ENCODE peak calls at places on chromosome 7, in nine cellular contexts. L is H1, U is GM12878, N is A549, C is HepG2, Q is K562, R is tibial nerve, P is transverse colon, I is ovary. T is an unnamed sample.

GRCh38 chr7:132161231-132161915 is 414.9 kb downstream of the PLXNA4 start:
- DNase-seq in C (no peak), L (no peak), P (no peak), U (no peak), N (no peak), I (no peak), R (no peak), Q (no peak), T (no peak)

GRCh38 chr7:90625562-90625961 is 29.4 kb downstream of the CDK14 start:
- DNase-seq in P (peak; percentile 11), L (peak; percentile 36), N (no peak), I (peak; percentile 74), U (no peak), R (no peak), C (no peak), Q (no peak), T (no peak)

GRCh38 chr7:36547361-36547760 is 157.7 kb downstream of the ANLN start:
- DNase-seq in C (no peak), U (no peak), P (no peak), I (no peak), L (no peak), Q (no peak), R (no peak), N (no peak), T (no peak)

GRCh38 chr7:149285581-149285975 is 23.6 kb downstream of the ZNF783 start:
- DNase-seq in R (no peak), N (peak; percentile 15), L (no peak), C (no peak), I (peak; percentile 55), Q (no peak), P (peak; percentile 18), U (no peak), T (no peak)

GRCh38 chr7:132472463-132473120 is 103.7 kb downstream of the PLXNA4 start:
- DNase-seq in N (no peak), I (peak; percentile 57), L (no peak), Q (no peak), C (no peak), R (no peak), P (no peak), U (no peak), T (no peak)

GRCh38 chr7:73428697-73429005 is 4.9 kb upstream of the FZD9 start:
- DNase-seq in N (no peak), C (no peak), P (no peak), L (no peak), U (no peak), R (no peak), Q (no peak), I (no peak), T (no peak)

GRCh38 chr7:23852135-23852534 is 142.1 kb downstream of the STK31 start:
- DNase-seq in U (no peak), P (no peak), N (no peak), Q (no peak), I (no peak), R (no peak), C (no peak), L (no peak), T (no peak)

GRCh38 chr7:24576171-24577052 is 3.2 kb downstream of the PALS2 start:
- DNase-seq in N (peak; percentile 72), Q (peak; percentile 33), P (no peak), C (peak; percentile 56), R (no peak), U (peak; percentile 64), L (no peak), I (no peak), T (no peak)

GRCh38 chr7:25396661-25397060 is 168.4 kb upstream of the NPVF start:
- DNase-seq in L (no peak), I (no peak), P (no peak), N (no peak), R (no peak), Q (no peak), U (no peak), C (no peak), T (no peak)

GRCh38 chr7:98294798-98295382 is 13.4 kb downstream of the BRI3 start:
- DNase-seq in U (no peak), I (no peak), C (peak; percentile 35), L (peak; percentile 70), Q (peak; percentile 85), P (peak; percentile 64), N (peak; percentile 75), R (no peak), T (peak; percentile 69)

GRCh38 chr7:32658034-32658944 is 163.0 kb downstream of the AVL9 start:
- DNase-seq in C (no peak), I (no peak), N (peak; percentile 90), P (peak; percentile 33), R (no peak), U (no peak), Q (peak; percentile 12), L (no peak), T (no peak)

GRCh38 chr7:134113655-134114054 is 13.5 kb upstream of the LRGUK start:
- DNase-seq in R (no peak), N (no peak), U (no peak), C (no peak), I (no peak), Q (no peak), P (no peak), L (no peak), T (no peak)

GRCh38 chr7:121442845-121443244 is 46.7 kb upstream of the FAM3C start:
- DNase-seq in P (no peak), Q (peak; percentile 27), U (no peak), C (no peak), R (no peak), L (no peak), N (no peak), I (no peak), T (no peak)

GRCh38 chr7:28298870-28299484 is 113.3 kb upstream of the CREB5 start:
- DNase-seq in Q (no peak), U (no peak), N (peak; percentile 84), L (peak; percentile 29), R (no peak), P (no peak), C (peak; percentile 29), I (no peak), T (no peak)

GRCh38 chr7:4261038-4261960 is 420.8 kb upstream of the FOXK1 start:
- DNase-seq in R (no peak), I (no peak), Q (no peak), L (no peak), P (no peak), U (no peak), N (no peak), C (no peak), T (no peak)

GRCh38 chr7:45191361-45191760 is 33.8 kb downstream of the RAMP3 start:
- DNase-seq in I (no peak), U (no peak), P (no peak), C (no peak), L (no peak), N (no peak), R (no peak), Q (no peak), T (no peak)

GRCh38 chr7:121080257-121080912 is 91.9 kb downstream of the CPED1 start:
- DNase-seq in C (no peak), U (no peak), I (no peak), R (no peak), L (no peak), P (no peak), N (no peak), Q (no peak), T (no peak)

GRCh38 chr7:114875171-114875570 is 46.7 kb upstream of the MDFIC start:
- DNase-seq in N (no peak), R (no peak), L (no peak), Q (no peak), U (no peak), P (no peak), I (no peak), C (no peak), T (no peak)

GRCh38 chr7:144035385-144035784 is 13.4 kb upstream of the OR2A5 start:
- DNase-seq in P (no peak), L (no peak), Q (no peak), U (no peak), N (no peak), I (no peak), R (no peak), C (no peak), T (no peak)
- TF ChIP-seq EP300 in P (no peak), L (no peak), Q (no peak), U (no peak), N (no peak), I (no peak), R (no peak), C (no peak), T (no peak)

GRCh38 chr7:101985646-101986199 is 168.3 kb downstream of the CUX1 start:
- DNase-seq in N (no peak), U (no peak), R (no peak), P (no peak), C (no peak), I (no peak), L (no peak), Q (no peak), T (no peak)
- H3K4me1 ChIP-seq in N (peaks cover 14% of the 10 kb centered on the region), U (peaks cover 78% of the 10 kb centered on the region), R (no peaks in the 10 kb centered on the region), P (peaks cover 24% of the 10 kb centered on the region), C (no peaks in the 10 kb centered on the region), I (peaks cover 1% of the 10 kb centered on the region), L (peaks cover 19% of the 10 kb centered on the region), Q (peaks cover 3% of the 10 kb centered on the region), T (no peaks in the 10 kb centered on the region)

DNA sequence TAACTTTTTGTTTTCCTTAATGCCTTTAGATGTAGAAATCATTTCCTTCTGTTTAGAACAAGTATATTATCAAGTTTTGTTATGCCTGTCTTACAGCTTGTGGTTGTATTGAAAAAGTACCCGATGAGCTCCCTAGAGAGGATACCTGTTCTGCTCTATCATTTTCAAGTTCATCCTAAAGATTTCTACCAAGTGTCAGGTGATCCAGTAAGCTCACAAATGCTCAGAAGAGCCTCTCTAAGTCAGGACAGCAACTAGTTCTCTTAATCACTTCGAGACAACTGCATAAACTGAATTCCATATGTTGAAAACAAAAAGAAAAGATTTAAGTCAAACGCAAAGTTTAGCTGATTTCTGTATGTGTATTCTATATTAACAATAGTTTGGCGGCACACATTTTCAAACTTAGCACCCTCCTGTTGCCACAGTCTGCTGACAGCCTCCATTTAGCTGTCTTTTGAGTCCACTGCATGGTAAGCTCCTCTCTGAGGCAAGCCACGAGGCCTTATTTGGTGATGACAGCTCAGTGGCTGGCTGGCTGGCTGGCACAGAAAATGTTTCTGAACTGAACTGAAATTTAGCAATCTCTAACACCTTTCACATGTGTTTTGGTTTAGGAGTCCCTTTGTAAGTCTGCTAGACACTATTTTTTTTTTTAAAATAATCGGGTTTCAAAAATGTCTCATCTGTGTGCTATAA is 59.4 kb downstream of the SEMA3C start:
- DNase-seq in P (peak; percentile 26), Q (no peak), R (peak; percentile 45), C (no peak), I (peak; percentile 33), L (no peak), U (no peak), N (no peak), T (peak; percentile 80)
- TF ChIP-seq EP300 in P (no peak), Q (no peak), R (no peak), C (no peak), I (no peak), L (no peak), U (no peak), N (no peak), T (no peak)

DNA sequence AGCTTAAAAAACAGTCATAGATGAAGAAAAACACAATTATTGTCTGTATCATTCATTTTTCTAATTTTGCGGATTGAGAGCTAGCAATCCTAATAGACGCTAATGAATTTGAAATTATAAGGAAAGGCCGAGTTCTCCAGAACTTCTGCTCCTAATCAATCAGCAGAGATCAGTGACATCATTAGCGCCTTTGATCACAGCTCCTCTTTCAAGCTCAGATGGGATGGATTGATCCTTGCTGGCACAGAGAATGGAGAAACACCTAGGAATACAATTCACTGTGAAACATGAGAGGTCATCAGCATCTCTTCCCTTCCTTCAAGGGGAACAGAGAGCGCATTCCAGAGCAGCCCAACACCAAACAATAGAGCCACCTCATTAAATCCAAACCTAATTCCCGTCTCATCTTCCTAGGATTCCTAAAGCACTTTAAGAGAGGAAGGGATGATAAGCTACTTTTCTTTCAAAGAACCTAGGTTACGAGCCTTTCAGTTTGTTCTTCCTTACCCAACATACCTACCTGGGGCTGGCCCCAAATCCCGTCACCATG is 24.4 kb downstream of the GLI3 start:
- DNase-seq in P (no peak), C (no peak), U (no peak), L (no peak), R (no peak), N (no peak), I (no peak), Q (no peak), T (no peak)
- H3K4me1 ChIP-seq in P (peaks cover 5% of the 10 kb centered on the region), C (no peaks in the 10 kb centered on the region), U (no peaks in the 10 kb centered on the region), L (peaks cover 14% of the 10 kb centered on the region), R (no peaks in the 10 kb centered on the region), N (no peaks in the 10 kb centered on the region), I (peaks cover 7% of the 10 kb centered on the region), Q (no peaks in the 10 kb centered on the region), T (peaks cover 34% of the 10 kb centered on the region)